ENCODE peak calls at places on chromosome 2, in eight cellular contexts. One of them, this sample, is unnamed. For H3K4me1, the result is how much of the 10 kb centered on the place peaks cover.

GRCh38 chr2:3198119-3198518 is 179.5 kb downstream of the EIPR1 start:
- DNase-seq in lung: no peak
- DNase-seq in testis: no peak
- DNase-seq in IMR-90: no peak
- DNase-seq in SK-N-SH: peak
- DNase-seq in PC-3: no peak
- DNase-seq in ovary: no peak
- DNase-seq in Panc1: no peak
- DNase-seq in this sample: peak

GRCh38 chr2:33267745-33268144 is 208.7 kb upstream of the RASGRP3 start:
- DNase-seq in lung: no peak
- DNase-seq in testis: no peak
- DNase-seq in IMR-90: peak
- DNase-seq in SK-N-SH: no peak
- DNase-seq in PC-3: no peak
- DNase-seq in ovary: no peak
- DNase-seq in Panc1: no peak
- DNase-seq in this sample: no peak

GRCh38 chr2:215316336-215316735 is 4.5 kb downstream of the ATIC start:
- DNase-seq in lung: no peak
- DNase-seq in testis: no peak
- DNase-seq in IMR-90: no peak
- DNase-seq in SK-N-SH: no peak
- DNase-seq in PC-3: no peak
- DNase-seq in ovary: no peak
- DNase-seq in Panc1: no peak
- DNase-seq in this sample: no peak

GRCh38 chr2:149068996-149069888 is 30.7 kb downstream of the LYPD6B start:
- DNase-seq in lung: no peak
- DNase-seq in testis: no peak
- DNase-seq in IMR-90: peak
- DNase-seq in SK-N-SH: no peak
- DNase-seq in PC-3: peak
- DNase-seq in ovary: no peak
- DNase-seq in Panc1: no peak
- DNase-seq in this sample: peak

GRCh38 chr2:39403311-39403710 is 33.8 kb downstream of the MAP4K3 start:
- DNase-seq in lung: no peak
- DNase-seq in testis: no peak
- DNase-seq in IMR-90: peak
- DNase-seq in SK-N-SH: no peak
- DNase-seq in PC-3: no peak
- DNase-seq in ovary: no peak
- DNase-seq in Panc1: no peak
- DNase-seq in this sample: no peak

GRCh38 chr2:23508066-23508390 is 123.0 kb downstream of the KLHL29 start:
- DNase-seq in lung: no peak
- DNase-seq in testis: no peak
- DNase-seq in IMR-90: no peak
- DNase-seq in SK-N-SH: no peak
- DNase-seq in PC-3: no peak
- DNase-seq in ovary: no peak
- DNase-seq in Panc1: no peak
- DNase-seq in this sample: no peak

GRCh38 chr2:8575011-8575750 is 106.7 kb upstream of the ID2 start:
- DNase-seq in lung: no peak
- DNase-seq in testis: no peak
- DNase-seq in IMR-90: peak
- DNase-seq in SK-N-SH: peak
- DNase-seq in PC-3: no peak
- DNase-seq in ovary: no peak
- DNase-seq in Panc1: no peak
- DNase-seq in this sample: peak

GRCh38 chr2:122758967-122759366 is 1003.5 kb downstream of the TSN start:
- DNase-seq in lung: no peak
- DNase-seq in testis: no peak
- DNase-seq in IMR-90: no peak
- DNase-seq in SK-N-SH: no peak
- DNase-seq in PC-3: no peak
- DNase-seq in ovary: no peak
- DNase-seq in Panc1: no peak
- DNase-seq in this sample: no peak

GRCh38 chr2:99348173-99348572 is 11.0 kb downstream of the EIF5B start:
- DNase-seq in lung: no peak
- DNase-seq in testis: no peak
- DNase-seq in IMR-90: no peak
- DNase-seq in SK-N-SH: no peak
- DNase-seq in PC-3: no peak
- DNase-seq in ovary: no peak
- DNase-seq in Panc1: no peak
- DNase-seq in this sample: no peak

GRCh38 chr2:224816816-224817215 is 100.7 kb upstream of the CCDC195 start:
- DNase-seq in lung: no peak
- DNase-seq in testis: no peak
- DNase-seq in IMR-90: peak
- DNase-seq in SK-N-SH: no peak
- DNase-seq in PC-3: peak
- DNase-seq in ovary: no peak
- DNase-seq in Panc1: peak
- DNase-seq in this sample: peak

GRCh38 chr2:84865181-84865783 is 15.6 kb downstream of the TRABD2A start:
- DNase-seq in lung: no peak
- DNase-seq in testis: no peak
- DNase-seq in IMR-90: peak
- DNase-seq in SK-N-SH: no peak
- DNase-seq in PC-3: peak
- DNase-seq in ovary: no peak
- DNase-seq in Panc1: no peak
- DNase-seq in this sample: no peak

GRCh38 chr2:80546766-80547165 is 242.2 kb upstream of the LRRTM1 start:
- DNase-seq in lung: no peak
- DNase-seq in testis: no peak
- DNase-seq in IMR-90: no peak
- DNase-seq in SK-N-SH: no peak
- DNase-seq in PC-3: no peak
- DNase-seq in ovary: no peak
- DNase-seq in Panc1: no peak
- DNase-seq in this sample: no peak

GRCh38 chr2:219514196-219514761 is at the start of gene ASIC4:
- DNase-seq in lung: no peak
- DNase-seq in testis: no peak
- DNase-seq in IMR-90: peak
- DNase-seq in SK-N-SH: peak
- DNase-seq in PC-3: no peak
- DNase-seq in ovary: no peak
- DNase-seq in Panc1: no peak
- DNase-seq in this sample: no peak
- H3K4me3 ChIP-seq in lung: no peak
- H3K4me3 ChIP-seq in testis: no peak
- H3K4me3 ChIP-seq in IMR-90: no peak
- H3K4me3 ChIP-seq in SK-N-SH: peak
- H3K4me3 ChIP-seq in PC-3: peak
- H3K4me3 ChIP-seq in ovary: no peak
- H3K4me3 ChIP-seq in Panc1: no peak
- H3K4me3 ChIP-seq in this sample: no peak

GRCh38 chr2:25314514-25315315 is 27.0 kb downstream of the DNMT3A start:
- DNase-seq in lung: peak
- DNase-seq in testis: peak
- DNase-seq in IMR-90: peak
- DNase-seq in SK-N-SH: peak
- DNase-seq in PC-3: no peak
- DNase-seq in ovary: peak
- DNase-seq in Panc1: no peak
- DNase-seq in this sample: no peak

GRCh38 chr2:25312958-25313710 is 28.6 kb downstream of the DNMT3A start:
- DNase-seq in lung: no peak
- DNase-seq in testis: no peak
- DNase-seq in IMR-90: no peak
- DNase-seq in SK-N-SH: no peak
- DNase-seq in PC-3: no peak
- DNase-seq in ovary: no peak
- DNase-seq in Panc1: no peak
- DNase-seq in this sample: no peak

GRCh38 chr2:25311866-25312575 is 29.7 kb downstream of the DNMT3A start:
- DNase-seq in lung: no peak
- DNase-seq in testis: peak
- DNase-seq in IMR-90: no peak
- DNase-seq in SK-N-SH: no peak
- DNase-seq in PC-3: no peak
- DNase-seq in ovary: no peak
- DNase-seq in Panc1: no peak
- DNase-seq in this sample: no peak

GRCh38 chr2:25315316-25315680 is 26.4 kb downstream of the DNMT3A start:
- DNase-seq in lung: no peak
- DNase-seq in testis: no peak
- DNase-seq in IMR-90: no peak
- DNase-seq in SK-N-SH: no peak
- DNase-seq in PC-3: no peak
- DNase-seq in ovary: no peak
- DNase-seq in Panc1: no peak
- DNase-seq in this sample: no peak

GRCh38 chr2:25313711-25314513 is 27.8 kb downstream of the DNMT3A start:
- DNase-seq in lung: no peak
- DNase-seq in testis: no peak
- DNase-seq in IMR-90: no peak
- DNase-seq in SK-N-SH: no peak
- DNase-seq in PC-3: no peak
- DNase-seq in ovary: no peak
- DNase-seq in Panc1: no peak
- DNase-seq in this sample: no peak
- H3K4me1 ChIP-seq in lung: under half
- H3K4me1 ChIP-seq in testis: under half
- H3K4me1 ChIP-seq in IMR-90: under half
- H3K4me1 ChIP-seq in SK-N-SH: half or more
- H3K4me1 ChIP-seq in PC-3: under half
- H3K4me1 ChIP-seq in ovary: under half
- H3K4me1 ChIP-seq in Panc1: under half
- H3K4me1 ChIP-seq in this sample: under half

GRCh38 chr2:44430340-44430739 is 68.6 kb downstream of the CAMKMT start:
- DNase-seq in lung: no peak
- DNase-seq in testis: no peak
- DNase-seq in IMR-90: no peak
- DNase-seq in SK-N-SH: no peak
- DNase-seq in PC-3: no peak
- DNase-seq in ovary: no peak
- DNase-seq in Panc1: no peak
- DNase-seq in this sample: no peak
- H3K4me3 ChIP-seq in lung: no peak
- H3K4me3 ChIP-seq in testis: no peak
- H3K4me3 ChIP-seq in IMR-90: no peak
- H3K4me3 ChIP-seq in SK-N-SH: no peak
- H3K4me3 ChIP-seq in PC-3: no peak
- H3K4me3 ChIP-seq in ovary: no peak
- H3K4me3 ChIP-seq in Panc1: no peak
- H3K4me3 ChIP-seq in this sample: no peak

GRCh38 chr2:44745460-44745859 is 196.0 kb upstream of the SIX3 start:
- DNase-seq in lung: no peak
- DNase-seq in testis: no peak
- DNase-seq in IMR-90: no peak
- DNase-seq in SK-N-SH: no peak
- DNase-seq in PC-3: no peak
- DNase-seq in ovary: no peak
- DNase-seq in Panc1: no peak
- DNase-seq in this sample: no peak
- H3K4me1 ChIP-seq in lung: under half
- H3K4me1 ChIP-seq in testis: under half
- H3K4me1 ChIP-seq in IMR-90: under half
- H3K4me1 ChIP-seq in SK-N-SH: under half
- H3K4me1 ChIP-seq in PC-3: under half
- H3K4me1 ChIP-seq in ovary: under half
- H3K4me1 ChIP-seq in Panc1: under half
- H3K4me1 ChIP-seq in this sample: under half

GRCh38 chr2:103004426-103004942 is 242.7 kb downstream of the TMEM182 start:
- DNase-seq in lung: no peak
- DNase-seq in testis: no peak
- DNase-seq in IMR-90: no peak
- DNase-seq in SK-N-SH: no peak
- DNase-seq in PC-3: no peak
- DNase-seq in ovary: no peak
- DNase-seq in Panc1: no peak
- DNase-seq in this sample: peak

GRCh38 chr2:103008586-103008985 is 246.8 kb downstream of the TMEM182 start:
- DNase-seq in lung: no peak
- DNase-seq in testis: no peak
- DNase-seq in IMR-90: no peak
- DNase-seq in SK-N-SH: no peak
- DNase-seq in PC-3: no peak
- DNase-seq in ovary: no peak
- DNase-seq in Panc1: no peak
- DNase-seq in this sample: no peak

GRCh38 chr2:103005386-103005785 is 243.6 kb downstream of the TMEM182 start:
- DNase-seq in lung: no peak
- DNase-seq in testis: no peak
- DNase-seq in IMR-90: no peak
- DNase-seq in SK-N-SH: no peak
- DNase-seq in PC-3: no peak
- DNase-seq in ovary: no peak
- DNase-seq in Panc1: no peak
- DNase-seq in this sample: no peak

DNA sequence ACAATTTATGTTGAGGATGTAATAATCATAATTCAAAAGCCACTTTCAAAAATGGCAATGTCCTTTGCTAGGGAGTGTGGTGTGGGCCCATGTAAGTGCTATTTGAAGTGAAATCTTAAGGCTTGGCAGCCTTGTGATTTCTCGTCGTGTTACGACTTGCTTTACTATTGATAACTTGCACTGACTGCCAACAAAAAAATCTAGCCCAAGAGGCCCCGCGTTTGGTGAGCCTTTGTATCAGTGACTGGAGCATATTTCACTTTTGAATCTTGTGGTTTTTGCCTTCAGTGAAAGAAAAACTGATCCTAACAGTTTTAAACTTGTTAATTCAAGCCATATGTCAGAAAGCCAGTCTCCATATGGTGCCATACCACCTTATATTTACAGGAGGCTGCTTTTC is 248.0 kb downstream of the TMEM182 start:
- DNase-seq in lung: no peak
- DNase-seq in testis: no peak
- DNase-seq in IMR-90: no peak
- DNase-seq in SK-N-SH: no peak
- DNase-seq in PC-3: no peak
- DNase-seq in ovary: no peak
- DNase-seq in Panc1: no peak
- DNase-seq in this sample: no peak
- H3K4me3 ChIP-seq in lung: no peak
- H3K4me3 ChIP-seq in testis: no peak
- H3K4me3 ChIP-seq in IMR-90: no peak
- H3K4me3 ChIP-seq in SK-N-SH: no peak
- H3K4me3 ChIP-seq in PC-3: no peak
- H3K4me3 ChIP-seq in ovary: no peak
- H3K4me3 ChIP-seq in Panc1: no peak
- H3K4me3 ChIP-seq in this sample: no peak